ENCODE peak calls at places on chromosomes 13 and 19, in eight cellular contexts. E is stimulated activated CD4-positive, alpha-beta T cell treated with anti-CD3 and anti-CD28 coated beads, Interleukin-15, amount 100 ng/mL, for 24 hours; O is erythroblast; W is stimulated activated naive CD8-positive, alpha-beta T cell treated with anti-CD3 and anti-CD28 coated beads, Interleukin-15, amount 100 ng/mL, for 72 hours; V is GF-D8; Q is M059J; R is RKO; H is activated CD4-positive, alpha-beta T cell treated with anti-CD3 and anti-CD28 coated beads, Interleukin-2, amount 50 U/mL, for 48 hours. P is an unnamed sample.

GRCh38 chr13:28012383-28012782 is 23.9 kb upstream of the URAD start:
- DNase-seq in E (no peak), O (no peak), W (no peak), V (no peak), Q (peak), R (peak), H (no peak), P (no peak)

GRCh38 chr19:17296278-17296677 is 6.9 kb downstream of the ABHD8 start:
- DNase-seq in E (no peak), O (no peak), W (no peak), V (no peak), Q (peak), R (peak), H (peak), P (no peak)

GRCh38 chr19:50794074-50794777 is 4.0 kb downstream of the ACP4 start:
- DNase-seq in E (peak), O (no peak), W (no peak), V (no peak), Q (peak), R (no peak), H (peak), P (no peak)

GRCh38 chr19:56538761-56539263 is at the start of gene ZFP28:
- DNase-seq in E (peak), O (no peak), W (no peak), V (peak), Q (no peak), R (no peak), H (peak), P (no peak)

GRCh38 chr19:41917676-41918075 is 10.6 kb downstream of the ERFL start:
- DNase-seq in E (no peak), O (no peak), W (no peak), V (no peak), Q (no peak), R (no peak), H (no peak), P (no peak)

GRCh38 chr13:111491021-111491420 is 170.6 kb downstream of the TEX29 start:
- DNase-seq in E (no peak), O (no peak), W (no peak), V (no peak), Q (no peak), R (no peak), H (no peak), P (no peak)

GRCh38 chr13:39415403-39415802 is 187.6 kb downstream of the LHFPL6 start:
- DNase-seq in E (peak), O (peak), W (no peak), V (no peak), Q (peak), R (peak), H (peak), P (no peak)

GRCh38 chr19:55212447-55212846 is 3.1 kb upstream of the PTPRH start:
- DNase-seq in E (peak), O (peak), W (peak), V (no peak), Q (peak), R (peak), H (peak), P (no peak)

GRCh38 chr13:73266640-73267180 is 207.9 kb downstream of the KLF5 start:
- DNase-seq in E (no peak), O (no peak), W (no peak), V (no peak), Q (no peak), R (no peak), H (no peak), P (no peak)

GRCh38 chr13:44397766-44398223 is 24.2 kb downstream of the SERP2 start:
- DNase-seq in E (no peak), O (peak), W (no peak), V (no peak), Q (no peak), R (no peak), H (no peak), P (no peak)

GRCh38 chr19:4064551-4065260 is 2.0 kb downstream of the ZBTB7A start:
- DNase-seq in E (peak), O (no peak), W (no peak), V (peak), Q (no peak), R (peak), H (peak), P (no peak)

GRCh38 chr19:33580645-33581037 is 41.1 kb upstream of the CHST8 start:
- DNase-seq in E (no peak), O (no peak), W (no peak), V (no peak), Q (peak), R (no peak), H (no peak), P (no peak)

GRCh38 chr19:40521276-40521675 is 54.5 kb downstream of the SPTBN4 start:
- DNase-seq in E (peak), O (peak), W (no peak), V (no peak), Q (peak), R (peak), H (no peak), P (peak)

GRCh38 chr19:49570138-49570856 is 10.1 kb downstream of the NOSIP start:
- DNase-seq in E (peak), O (peak), W (peak), V (peak), Q (peak), R (peak), H (peak), P (peak)

GRCh38 chr13:101917833-101918755 is 465.6 kb downstream of the ITGBL1 start:
- DNase-seq in E (no peak), O (no peak), W (no peak), V (no peak), Q (no peak), R (no peak), H (no peak), P (no peak)

GRCh38 chr19:3509566-3509989 is 3.5 kb downstream of the FZR1 start:
- DNase-seq in E (peak), O (no peak), W (no peak), V (no peak), Q (peak), R (peak), H (peak), P (no peak)

GRCh38 chr13:102704238-102704750 is 9.4 kb upstream of the METTL21C start:
- DNase-seq in E (no peak), O (no peak), W (no peak), V (no peak), Q (no peak), R (no peak), H (no peak), P (no peak)

GRCh38 chr13:100549316-100549715 is 39.3 kb downstream of the GGACT start:
- DNase-seq in E (no peak), O (no peak), W (no peak), V (no peak), Q (no peak), R (no peak), H (no peak), P (no peak)

GRCh38 chr19:46471116-46471733 is at the start of gene PNMA8A:
- DNase-seq in E (peak), O (no peak), W (no peak), V (no peak), Q (peak), R (no peak), H (no peak), P (no peak)

GRCh38 chr19:42090687-42091086 is 14.7 kb downstream of the ZNF574 start:
- DNase-seq in E (no peak), O (no peak), W (no peak), V (no peak), Q (no peak), R (no peak), H (no peak), P (no peak)

GRCh38 chr19:36401475-36401874 is 17.0 kb downstream of the ZFP82 start:
- DNase-seq in E (no peak), O (no peak), W (no peak), V (no peak), Q (no peak), R (no peak), H (no peak), P (no peak)

GRCh38 chr13:36839281-36839680 is 20.3 kb downstream of the RFXAP start:
- DNase-seq in E (no peak), O (no peak), W (no peak), V (no peak), Q (no peak), R (no peak), H (no peak), P (no peak)

GRCh38 chr13:43915451-43915850 is 35.7 kb downstream of the LACC1 start:
- DNase-seq in E (no peak), O (no peak), W (no peak), V (no peak), Q (peak), R (no peak), H (no peak), P (no peak)

GRCh38 chr13:38180100-38180499 is 169.6 kb upstream of the UFM1 start:
- DNase-seq in E (no peak), O (no peak), W (no peak), V (no peak), Q (peak), R (no peak), H (no peak), P (peak)

GRCh38 chr13:76684336-76684735 is 201.9 kb downstream of the KCTD12 start:
- DNase-seq in E (no peak), O (no peak), W (no peak), V (no peak), Q (no peak), R (no peak), H (no peak), P (no peak)

GRCh38 chr13:34833562-34834182 is 108.4 kb upstream of the NBEA start:
- DNase-seq in E (no peak), O (no peak), W (no peak), V (no peak), Q (peak), R (peak), H (no peak), P (no peak)

GRCh38 chr19:2503521-2504109 is 27.7 kb downstream of the GADD45B start:
- DNase-seq in E (peak), O (no peak), W (peak), V (no peak), Q (peak), R (peak), H (peak), P (no peak)

GRCh38 chr13:30442854-30443379 is 20.6 kb downstream of the UBE2L5 start:
- DNase-seq in E (no peak), O (no peak), W (no peak), V (no peak), Q (no peak), R (no peak), H (no peak), P (no peak)

GRCh38 chr19:55145241-55145640 is 3.8 kb downstream of the TNNT1 start:
- DNase-seq in E (no peak), O (no peak), W (no peak), V (no peak), Q (no peak), R (no peak), H (no peak), P (no peak)

GRCh38 chr13:110034031-110034430 is 247.6 kb upstream of the IRS2 start:
- DNase-seq in E (no peak), O (no peak), W (no peak), V (no peak), Q (no peak), R (no peak), H (no peak), P (no peak)